ENCODE peak calls at places on chromosomes 13 and 19, in four cellular contexts. One of them, this sample, is unnamed. For H3K4me1, the result is how much of the 10 kb centered on the place peaks cover.

GRCh38 chr19:58399903-58400637 is 4.6 kb downstream of the RNF225 start:
- DNase-seq in Peyer's patch: peak
- DNase-seq in K562: no peak
- DNase-seq in H1: no peak
- DNase-seq in this sample: no peak

GRCh38 chr19:55437410-55437809 is 5.7 kb downstream of the SHISA7 start:
- DNase-seq in H1: peak
- DNase-seq in Peyer's patch: no peak
- DNase-seq in K562: peak
- DNase-seq in this sample: no peak

GRCh38 chr19:55703790-55704215 is 28.8 kb downstream of the EPN1 start:
- DNase-seq in H1: peak
- DNase-seq in K562: peak
- DNase-seq in Peyer's patch: peak
- DNase-seq in this sample: no peak

GRCh38 chr19:8466018-8466417 is 21.2 kb downstream of the HNRNPM start:
- DNase-seq in H1: no peak
- DNase-seq in Peyer's patch: no peak
- DNase-seq in K562: no peak
- DNase-seq in this sample: no peak

GRCh38 chr13:26047040-26047439 is 4.8 kb downstream of the SHISA2 start:
- DNase-seq in K562: no peak
- DNase-seq in H1: no peak
- DNase-seq in Peyer's patch: no peak
- DNase-seq in this sample: no peak

GRCh38 chr13:47997384-47997783 is 3.7 kb downstream of the SUCLA2 start:
- DNase-seq in Peyer's patch: no peak
- DNase-seq in K562: no peak
- DNase-seq in H1: no peak
- DNase-seq in this sample: no peak

GRCh38 chr19:52584686-52585085 is 14.6 kb downstream of the ZNF701 start:
- DNase-seq in H1: no peak
- DNase-seq in K562: no peak
- DNase-seq in Peyer's patch: no peak
- DNase-seq in this sample: no peak

GRCh38 chr19:16153582-16154336 is 10.3 kb downstream of the HSH2D start:
- DNase-seq in H1: no peak
- DNase-seq in K562: peak
- DNase-seq in Peyer's patch: no peak
- DNase-seq in this sample: no peak

GRCh38 chr19:1000095-1000494 is at the start of gene GRIN3B:
- DNase-seq in H1: peak
- DNase-seq in Peyer's patch: peak
- DNase-seq in K562: peak
- DNase-seq in this sample: no peak

GRCh38 chr13:72953391-72953960 is 105.3 kb upstream of the KLF5 start:
- DNase-seq in K562: no peak
- DNase-seq in Peyer's patch: peak
- DNase-seq in H1: no peak
- DNase-seq in this sample: no peak

GRCh38 chr19:50210425-50210824 is 7.0 kb downstream of the MYH14 start:
- DNase-seq in H1: no peak
- DNase-seq in Peyer's patch: peak
- DNase-seq in K562: no peak
- DNase-seq in this sample: no peak

GRCh38 chr19:12757544-12758274 is 6.1 kb downstream of the BEST2 start:
- DNase-seq in K562: peak
- DNase-seq in Peyer's patch: peak
- DNase-seq in H1: peak
- DNase-seq in this sample: no peak

GRCh38 chr19:35295792-35296462 is 4.0 kb downstream of the MAG start:
- DNase-seq in K562: peak
- DNase-seq in H1: peak
- DNase-seq in Peyer's patch: no peak
- DNase-seq in this sample: no peak

GRCh38 chr13:113140677-113141590 is 17.5 kb upstream of the PROZ start:
- DNase-seq in H1: no peak
- DNase-seq in Peyer's patch: no peak
- DNase-seq in K562: no peak
- DNase-seq in this sample: no peak

GRCh38 chr13:96552523-96552922 is 441.8 kb downstream of the OXGR1 start:
- DNase-seq in K562: no peak
- DNase-seq in Peyer's patch: no peak
- DNase-seq in H1: no peak
- DNase-seq in this sample: no peak

GRCh38 chr13:22562116-22562515 is 618.7 kb upstream of the SGCG start:
- DNase-seq in Peyer's patch: no peak
- DNase-seq in H1: no peak
- DNase-seq in K562: no peak
- DNase-seq in this sample: no peak

GRCh38 chr19:55315956-55316525 is 9.1 kb downstream of the TMEM150B start:
- DNase-seq in H1: no peak
- DNase-seq in K562: no peak
- DNase-seq in Peyer's patch: no peak
- DNase-seq in this sample: no peak

GRCh38 chr13:102608944-102609343 is 12.2 kb downstream of the TPP2 start:
- DNase-seq in H1: no peak
- DNase-seq in Peyer's patch: no peak
- DNase-seq in K562: no peak
- DNase-seq in this sample: no peak

GRCh38 chr13:96903085-96903484 is 91.2 kb downstream of the OXGR1 start:
- DNase-seq in Peyer's patch: no peak
- DNase-seq in H1: no peak
- DNase-seq in K562: no peak
- DNase-seq in this sample: no peak

GRCh38 chr19:35149463-35149862 is 5.1 kb upstream of the FXYD5 start:
- DNase-seq in H1: no peak
- DNase-seq in K562: no peak
- DNase-seq in Peyer's patch: no peak
- DNase-seq in this sample: no peak

GRCh38 chr19:17209126-17210036 is 5.8 kb upstream of the USE1 start:
- DNase-seq in K562: peak
- DNase-seq in Peyer's patch: no peak
- DNase-seq in H1: peak
- DNase-seq in this sample: no peak

GRCh38 chr13:59635591-59635990 is 528.1 kb downstream of the DIAPH3 start:
- DNase-seq in K562: no peak
- DNase-seq in Peyer's patch: no peak
- DNase-seq in H1: no peak
- DNase-seq in this sample: no peak

GRCh38 chr13:72004236-72004635 is 137.2 kb upstream of the DACH1 start:
- DNase-seq in K562: no peak
- DNase-seq in Peyer's patch: no peak
- DNase-seq in H1: no peak
- DNase-seq in this sample: no peak

GRCh38 chr13:63304497-63304896 is 1888.8 kb upstream of the PCDH20 start:
- DNase-seq in K562: no peak
- DNase-seq in H1: no peak
- DNase-seq in Peyer's patch: no peak
- DNase-seq in this sample: no peak

GRCh38 chr19:19147344-19147743 is 9.1 kb upstream of the TMEM161A start:
- DNase-seq in K562: no peak
- DNase-seq in H1: no peak
- DNase-seq in Peyer's patch: no peak
- DNase-seq in this sample: no peak

GRCh38 chr13:21913010-21913409 is 242.1 kb downstream of the FGF9 start:
- DNase-seq in Peyer's patch: no peak
- DNase-seq in H1: no peak
- DNase-seq in K562: no peak
- DNase-seq in this sample: no peak

GRCh38 chr13:99314640-99315176 is 7.5 kb upstream of the GPR183 start:
- DNase-seq in Peyer's patch: no peak
- DNase-seq in K562: peak
- DNase-seq in H1: no peak
- DNase-seq in this sample: no peak

GRCh38 chr13:33279898-33280549 is 5.5 kb downstream of the STARD13 start:
- DNase-seq in K562: no peak
- DNase-seq in H1: no peak
- DNase-seq in Peyer's patch: no peak
- DNase-seq in this sample: no peak

GRCh38 chr13:112063309-112063626 is 3.7 kb upstream of the SOX1 start:
- DNase-seq in H1: peak
- DNase-seq in K562: no peak
- DNase-seq in Peyer's patch: no peak
- DNase-seq in this sample: no peak

GRCh38 chr13:64332048-64332447 is 2898.1 kb downstream of the PCDH9 start:
- DNase-seq in Peyer's patch: no peak
- DNase-seq in H1: no peak
- DNase-seq in K562: no peak
- DNase-seq in this sample: no peak

GRCh38 chr13:51714663-51715168 is 89.2 kb downstream of the DHRS12 start:
- DNase-seq in K562: no peak
- DNase-seq in H1: no peak
- DNase-seq in Peyer's patch: no peak
- DNase-seq in this sample: no peak

GRCh38 chr13:94028234-94029145 is 451.0 kb downstream of the DCT start:
- DNase-seq in K562: no peak
- DNase-seq in Peyer's patch: no peak
- DNase-seq in H1: no peak
- DNase-seq in this sample: no peak

GRCh38 chr13:51825165-51825592 is 19.8 kb downstream of the TMEM272 start:
- DNase-seq in K562: no peak
- DNase-seq in Peyer's patch: no peak
- DNase-seq in H1: no peak
- DNase-seq in this sample: no peak

GRCh38 chr19:45166723-45167252 is 6.0 kb upstream of the NKPD1 start:
- DNase-seq in K562: no peak
- DNase-seq in H1: no peak
- DNase-seq in Peyer's patch: no peak
- DNase-seq in this sample: no peak

GRCh38 chr13:71242191-71242590 is 624.8 kb downstream of the DACH1 start:
- DNase-seq in H1: no peak
- DNase-seq in K562: no peak
- DNase-seq in Peyer's patch: no peak
- DNase-seq in this sample: no peak

GRCh38 chr19:46076951-46077814 is 36.4 kb upstream of the IGFL4 start:
- DNase-seq in K562: peak
- DNase-seq in H1: peak
- DNase-seq in Peyer's patch: peak
- DNase-seq in this sample: no peak

DNA sequence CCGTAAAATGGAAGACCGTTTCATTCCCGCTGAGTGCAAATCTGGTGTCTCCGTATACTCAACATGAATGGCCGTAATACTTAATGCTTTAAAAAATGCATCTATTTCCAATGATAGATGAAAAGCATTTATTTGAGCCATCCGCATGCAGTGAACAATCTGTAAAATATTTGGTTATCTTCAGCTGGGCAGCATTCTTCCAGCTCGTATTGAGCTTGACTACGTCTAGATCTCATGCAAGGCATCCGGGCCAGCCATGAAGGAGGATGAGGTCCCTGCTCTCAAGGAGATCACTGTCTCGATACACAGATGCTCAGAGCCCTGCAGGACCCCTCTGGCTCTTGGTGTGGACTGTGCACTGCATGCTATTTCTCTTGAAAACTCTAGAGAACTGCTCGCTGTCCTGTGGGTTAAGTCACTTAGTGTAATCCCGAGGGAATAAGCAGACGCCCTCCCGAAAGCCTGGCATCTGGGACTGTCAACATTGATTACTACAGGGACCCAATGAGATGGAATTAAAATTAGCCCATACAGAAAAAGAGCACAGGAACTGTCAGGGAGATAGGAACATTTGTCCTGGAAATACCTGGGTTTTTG is 112.4 kb upstream of the RNF113B start:
- DNase-seq in K562: no peak
- DNase-seq in Peyer's patch: no peak
- DNase-seq in H1: no peak
- DNase-seq in this sample: no peak
- H3K4me1 ChIP-seq in K562: under half
- H3K4me1 ChIP-seq in Peyer's patch: under half
- H3K4me1 ChIP-seq in H1: under half
- H3K4me1 ChIP-seq in this sample: under half

DNA sequence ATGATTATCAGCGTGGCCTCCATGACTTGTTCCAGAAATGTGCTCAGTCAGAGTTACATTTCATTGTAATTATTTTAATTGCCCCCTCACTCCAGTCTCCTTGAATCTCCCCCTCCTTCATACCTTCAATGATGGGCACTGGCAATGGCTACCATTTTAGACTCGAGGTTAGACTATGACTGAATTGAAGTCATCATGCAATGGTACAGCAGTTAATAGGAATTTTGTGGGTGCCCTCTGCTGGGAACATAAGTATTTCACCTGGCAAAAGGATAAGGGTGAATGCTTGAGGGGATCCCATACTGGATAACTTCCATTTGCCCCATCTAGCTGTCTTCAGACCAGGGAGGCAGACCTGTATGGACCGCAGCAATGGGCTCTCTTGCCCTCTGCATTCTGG is 32.2 kb upstream of the USP12 start:
- DNase-seq in H1: no peak
- DNase-seq in Peyer's patch: no peak
- DNase-seq in K562: no peak
- DNase-seq in this sample: no peak
- H3K4me3 ChIP-seq in H1: no peak
- H3K4me3 ChIP-seq in Peyer's patch: no peak
- H3K4me3 ChIP-seq in K562: no peak
- H3K4me3 ChIP-seq in this sample: no peak

GRCh38 chr13:36725936-36726335 is 52.1 kb downstream of the SERTM1 start:
- DNase-seq in H1: no peak
- DNase-seq in Peyer's patch: no peak
- DNase-seq in K562: no peak
- DNase-seq in this sample: no peak
- TF ChIP-seq POLR2A in H1: no peak
- TF ChIP-seq POLR2A in Peyer's patch: no peak
- TF ChIP-seq POLR2A in K562: no peak
- TF ChIP-seq POLR2A in this sample: no peak

GRCh38 chr19:11204943-11205349 is 7.6 kb upstream of the KANK2 start:
- DNase-seq in K562: no peak
- DNase-seq in H1: no peak
- DNase-seq in Peyer's patch: no peak
- DNase-seq in this sample: no peak

GRCh38 chr19:11201791-11202190 is 4.4 kb upstream of the KANK2 start:
- DNase-seq in H1: no peak
- DNase-seq in K562: no peak
- DNase-seq in Peyer's patch: no peak
- DNase-seq in this sample: no peak

GRCh38 chr19:11202488-11203193 is 5.3 kb upstream of the KANK2 start:
- DNase-seq in Peyer's patch: no peak
- DNase-seq in H1: no peak
- DNase-seq in K562: no peak
- DNase-seq in this sample: no peak

GRCh38 chr19:11204076-11204602 is 6.8 kb upstream of the KANK2 start:
- DNase-seq in Peyer's patch: no peak
- DNase-seq in H1: no peak
- DNase-seq in K562: no peak
- DNase-seq in this sample: no peak

GRCh38 chr19:11203194-11204075 is 6.1 kb upstream of the KANK2 start:
- DNase-seq in Peyer's patch: peak
- DNase-seq in K562: peak
- DNase-seq in H1: peak
- DNase-seq in this sample: no peak
- H3K4me1 ChIP-seq in Peyer's patch: under half
- H3K4me1 ChIP-seq in K562: under half
- H3K4me1 ChIP-seq in H1: under half
- H3K4me1 ChIP-seq in this sample: under half

GRCh38 chr19:39520541-39521204 is 5.7 kb downstream of the SELENOV start:
- DNase-seq in H1: no peak
- DNase-seq in K562: no peak
- DNase-seq in Peyer's patch: no peak
- DNase-seq in this sample: no peak
- H3K4me3 ChIP-seq in H1: no peak
- H3K4me3 ChIP-seq in K562: no peak
- H3K4me3 ChIP-seq in Peyer's patch: no peak
- H3K4me3 ChIP-seq in this sample: no peak

GRCh38 chr13:50378513-50378970 is 363.3 kb downstream of the KCNRG start:
- DNase-seq in K562: no peak
- DNase-seq in H1: no peak
- DNase-seq in Peyer's patch: no peak
- DNase-seq in this sample: no peak
- TF ChIP-seq POLR2A in K562: no peak
- TF ChIP-seq POLR2A in H1: no peak
- TF ChIP-seq POLR2A in Peyer's patch: no peak
- TF ChIP-seq POLR2A in this sample: no peak